ENCODE peak calls at places on chromosomes 11 and 22, in nine cellular contexts. X is A549, B is right lobe of liver, R is heart right ventricle, O is endothelial cell of umbilical vein, V is testis, Z is SK-N-SH, S is iPS DF 6.9, G is HCT116. N is an unnamed sample.
A peak's percentile ranks its signal among the peaks of the same experiment; 100 is the strongest.

GRCh38 chr11:30855383-30856006 is 269.3 kb upstream of the MPPED2 start:
- DNase-seq in O (peak; percentile 9), X (no peak), G (no peak), R (no peak), Z (peak; percentile 12), S (no peak), V (no peak), B (no peak), N (no peak)

GRCh38 chr11:19347911-19348310 is 107.2 kb upstream of the E2F8 start:
- DNase-seq in G (no peak), X (no peak), B (no peak), R (no peak), S (no peak), V (no peak), Z (no peak), O (no peak), N (no peak)

GRCh38 chr11:31601635-31602282 is 92.2 kb downstream of the ELP4 start:
- DNase-seq in B (no peak), Z (no peak), G (no peak), S (no peak), R (no peak), V (no peak), X (no peak), O (no peak), N (no peak)

GRCh38 chr11:19220903-19221682 is 19.3 kb upstream of the CSRP3 start:
- DNase-seq in X (no peak), Z (no peak), B (no peak), O (peak; percentile 54), S (no peak), V (no peak), R (no peak), G (no peak), N (no peak)

GRCh38 chr11:80417681-80418080 is 976.9 kb upstream of the TENM4 start:
- DNase-seq in O (no peak), Z (no peak), S (no peak), X (no peak), R (no peak), V (no peak), G (no peak), B (no peak), N (no peak)

GRCh38 chr11:28759311-28759710 is 651.1 kb downstream of the METTL15 start:
- DNase-seq in S (no peak), R (no peak), B (no peak), Z (no peak), G (peak; percentile 2), V (no peak), O (peak; percentile 72), X (no peak), N (no peak)

GRCh38 chr22:50153056-50153755 is 17.3 kb upstream of the PANX2 start:
- DNase-seq in S (no peak), X (no peak), O (no peak), G (no peak), R (no peak), V (no peak), Z (peak; percentile 29), B (no peak), N (no peak)

GRCh38 chr11:115501895-115502589 is 2.2 kb downstream of the CADM1 start:
- DNase-seq in Z (peak; percentile 42), G (no peak), B (no peak), S (no peak), V (peak; percentile 28), O (no peak), X (no peak), R (no peak), N (peak; percentile 59)

GRCh38 chr11:40280161-40281054 is 1179.0 kb downstream of the LRRC4C start:
- DNase-seq in O (no peak), B (no peak), G (no peak), Z (no peak), V (no peak), X (no peak), R (peak; percentile 36), S (no peak), N (peak; percentile 30)

GRCh38 chr11:64809781-64810241 is 540 bp downstream of the MEN1 start:
- DNase-seq in O (no peak), Z (peak; percentile 81), R (no peak), X (peak; percentile 17), G (peak; percentile 12), B (peak; percentile 54), S (no peak), V (peak; percentile 30), N (peak; percentile 25)

GRCh38 chr22:36465232-36466021 is 16.0 kb downstream of the TXN2 start:
- DNase-seq in R (peak; percentile 52), X (peak; percentile 75), G (peak; percentile 86), S (no peak), V (peak; percentile 50), O (peak; percentile 91), Z (no peak), B (peak; percentile 92), N (no peak)

GRCh38 chr11:61712301-61712700 is 32.1 kb downstream of the DAGLA start:
- DNase-seq in R (no peak), B (no peak), X (no peak), V (no peak), O (no peak), G (no peak), Z (peak; percentile 53), S (no peak), N (no peak)

GRCh38 chr11:108965602-108966001 is 300.7 kb downstream of the DDX10 start:
- DNase-seq in S (no peak), B (no peak), G (no peak), V (no peak), X (no peak), O (no peak), R (no peak), Z (no peak), N (no peak)

GRCh38 chr22:21839765-21840140 is 27.7 kb downstream of the MAPK1 start:
- DNase-seq in X (no peak), O (no peak), R (no peak), B (no peak), V (no peak), Z (no peak), S (no peak), G (no peak), N (no peak)

GRCh38 chr11:46351606-46352005 is 4.3 kb downstream of the DGKZ start:
- DNase-seq in R (no peak), S (no peak), G (no peak), Z (no peak), O (no peak), X (no peak), B (no peak), V (no peak), N (no peak)

GRCh38 chr11:46351148-46351547 is 3.9 kb downstream of the DGKZ start:
- DNase-seq in G (no peak), B (no peak), O (no peak), V (no peak), X (no peak), S (no peak), R (no peak), Z (no peak), N (no peak)

GRCh38 chr11:46353706-46354105 is 6.4 kb downstream of the DGKZ start:
- DNase-seq in B (no peak), R (no peak), O (no peak), Z (no peak), G (no peak), S (no peak), X (no peak), V (no peak), N (no peak)

GRCh38 chr11:46350695-46351094 is 3.4 kb downstream of the DGKZ start:
- DNase-seq in Z (no peak), X (no peak), G (no peak), V (no peak), S (no peak), O (no peak), B (no peak), R (no peak), N (no peak)

DNA sequence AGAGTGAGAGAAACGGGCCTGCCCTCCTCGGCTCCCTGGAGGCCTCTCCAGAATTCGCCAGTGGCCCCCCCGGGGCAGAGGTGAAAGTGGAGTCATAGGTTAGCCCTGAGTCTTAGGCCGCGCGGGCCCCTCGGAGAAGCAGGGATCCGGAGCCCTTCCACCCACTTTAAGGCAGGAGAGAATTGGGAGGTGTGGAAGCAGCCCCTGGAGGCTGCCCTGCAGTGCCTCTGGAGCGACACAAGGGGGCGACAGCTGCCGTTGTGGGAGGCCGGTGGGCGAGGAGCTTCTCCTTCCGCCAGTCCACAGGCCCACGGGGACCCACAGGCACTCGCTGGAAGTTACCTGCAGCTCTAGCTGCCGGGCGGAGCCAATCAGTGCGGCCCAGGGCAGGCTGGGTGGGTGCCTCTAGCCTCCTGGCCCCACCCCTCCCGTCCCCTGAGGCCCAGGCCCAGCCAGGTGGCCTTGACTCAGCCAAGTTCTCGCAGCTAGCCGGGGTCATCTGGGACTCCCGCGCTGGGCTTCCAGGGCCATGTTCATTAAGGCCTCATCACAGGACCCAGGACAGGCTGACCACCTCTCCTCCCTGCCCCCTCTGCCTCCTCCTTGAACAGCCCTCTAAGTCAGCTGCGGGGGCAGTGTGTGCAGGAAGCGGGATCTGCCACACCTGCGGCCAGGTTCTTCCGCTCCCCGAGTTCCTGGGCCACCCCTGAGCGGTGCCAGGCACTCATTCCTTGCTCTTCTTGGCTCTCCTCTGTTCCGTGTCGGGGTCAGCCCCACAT is 5.0 kb downstream of the DGKZ start:
- DNase-seq in V (peak; percentile 82), Z (peak; percentile 85), O (peak; percentile 30), B (no peak), G (no peak), X (no peak), R (peak; percentile 66), S (no peak), N (peak; percentile 53)
- H3K4me1 ChIP-seq in V (peaks cover 23% of the 10 kb centered on the region), Z (peaks cover 14% of the 10 kb centered on the region), O (peaks cover 13% of the 10 kb centered on the region), B (peaks cover 11% of the 10 kb centered on the region), G (peaks cover 27% of the 10 kb centered on the region), X (peaks cover 13% of the 10 kb centered on the region), R (peaks cover 72% of the 10 kb centered on the region), S (peaks cover 12% of the 10 kb centered on the region), N (peaks cover 2% of the 10 kb centered on the region)

GRCh38 chr11:86632499-86633269 is 39.7 kb downstream of the ME3 start:
- DNase-seq in G (peak; percentile 68), X (peak; percentile 89), O (peak; percentile 96), V (peak; percentile 36), R (no peak), Z (peak; percentile 8), B (no peak), S (no peak), N (no peak)
- H3K4me1 ChIP-seq in G (peaks cover 17% of the 10 kb centered on the region), X (peaks cover 29% of the 10 kb centered on the region), O (peaks cover 19% of the 10 kb centered on the region), V (peaks cover 27% of the 10 kb centered on the region), R (peaks cover 36% of the 10 kb centered on the region), Z (peaks cover 5% of the 10 kb centered on the region), B (no peaks in the 10 kb centered on the region), S (no peaks in the 10 kb centered on the region), N (no peaks in the 10 kb centered on the region)

GRCh38 chr22:19108807-19109197 is 13.4 kb downstream of the DGCR2 start:
- DNase-seq in Z (no peak), O (no peak), X (no peak), G (no peak), R (no peak), V (no peak), B (no peak), S (no peak), N (no peak)
- H3K4me1 ChIP-seq in Z (peaks cover 8% of the 10 kb centered on the region), O (no peaks in the 10 kb centered on the region), X (peaks cover 15% of the 10 kb centered on the region), G (no peaks in the 10 kb centered on the region), R (peaks cover 68% of the 10 kb centered on the region), V (peaks cover 10% of the 10 kb centered on the region), B (peaks cover 7% of the 10 kb centered on the region), S (no peaks in the 10 kb centered on the region), N (no peaks in the 10 kb centered on the region)

DNA sequence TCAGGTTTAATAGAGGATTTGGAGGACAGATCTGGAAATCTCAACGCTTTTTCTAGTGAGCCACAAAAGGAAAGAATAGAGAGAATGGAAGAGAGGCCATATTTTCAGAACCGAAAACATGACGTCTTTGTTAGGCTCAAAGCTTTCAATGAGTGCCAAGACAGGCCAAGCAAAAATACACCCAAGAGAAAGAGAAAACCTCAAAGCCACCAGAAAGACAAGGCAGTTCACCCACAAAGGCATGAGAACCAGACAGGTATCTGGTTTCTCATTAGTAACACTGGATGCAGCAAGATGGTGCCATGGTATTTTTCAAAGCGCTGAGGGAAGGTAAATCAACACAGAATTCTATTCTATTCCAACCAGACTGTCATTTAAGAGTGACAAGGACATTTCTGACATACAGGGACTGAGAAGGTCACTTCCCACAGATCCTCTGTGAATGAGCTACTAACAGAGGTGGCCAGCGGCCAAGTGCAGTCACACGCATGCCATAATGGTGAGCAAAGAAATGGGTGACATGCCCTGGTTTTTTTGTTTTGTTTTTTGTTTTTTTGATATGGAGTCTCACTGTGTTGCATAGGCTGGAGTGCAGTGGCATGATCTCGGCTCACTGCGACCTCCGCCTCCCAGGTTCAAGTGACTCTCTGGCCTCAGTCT is 41.9 kb downstream of the TOLLIP start:
- DNase-seq in S (no peak), B (no peak), O (no peak), X (no peak), Z (no peak), V (no peak), G (no peak), R (no peak), N (no peak)
- H3K4me1 ChIP-seq in S (peaks cover 2% of the 10 kb centered on the region), B (peaks cover 5% of the 10 kb centered on the region), O (peaks cover 4% of the 10 kb centered on the region), X (peaks cover 6% of the 10 kb centered on the region), Z (peaks cover 6% of the 10 kb centered on the region), V (peaks cover 4% of the 10 kb centered on the region), G (peaks cover 9% of the 10 kb centered on the region), R (peaks cover 6% of the 10 kb centered on the region), N (no peaks in the 10 kb centered on the region)